ENCODE peak calls at places on chromosomes 5 and 9, in four cellular contexts. A is stimulated activated naive CD8-positive, alpha-beta T cell treated with anti-CD3 and anti-CD28 coated beads, Interleukin-15, Interleukin-2, amounts not matched to agents 100 U/mL and 50 U/mL, for 24 hours; K is M059J; G is Caki2. R is an unnamed sample.

GRCh38 chr9:88028338-88028737 is 54.0 kb upstream of the CDK20 start:
- DNase-seq in A (no peak), G (no peak), K (no peak), R (no peak)

GRCh38 chr5:56306433-56307150 is 73.5 kb upstream of the ANKRD55 start:
- DNase-seq in G (no peak), K (no peak), A (no peak), R (no peak)

GRCh38 chr9:127707766-127708165 is 978 bp downstream of the CFAP157 start:
- DNase-seq in G (no peak), K (no peak), A (peak; percentile 44), R (peak; percentile 47)

GRCh38 chr9:117696141-117696540 is 8.1 kb upstream of the TLR4 start:
- DNase-seq in G (no peak), K (no peak), A (no peak), R (no peak)

GRCh38 chr9:121440265-121440664 is 59.4 kb downstream of the GGTA1 start:
- DNase-seq in K (peak; percentile 50), G (no peak), A (no peak), R (no peak)

GRCh38 chr9:71446499-71447411 is 321.6 kb downstream of the CEMIP2 start:
- DNase-seq in K (peak; percentile 68), A (peak; percentile 41), G (peak; percentile 70), R (peak; percentile 63)

GRCh38 chr9:17752021-17752420 is 173.2 kb downstream of the SH3GL2 start:
- DNase-seq in K (no peak), A (no peak), G (no peak), R (no peak)

GRCh38 chr5:87845734-87846133 is 422.9 kb downstream of the TMEM161B start:
- DNase-seq in G (no peak), A (no peak), K (peak; percentile 40), R (no peak)

GRCh38 chr5:81400375-81400774 is 6.4 kb upstream of the ACOT12 start:
- DNase-seq in G (no peak), K (no peak), A (no peak), R (no peak)

GRCh38 chr9:96245399-96245798 is 56.6 kb downstream of the HSD17B3 start:
- DNase-seq in K (no peak), G (no peak), A (peak; percentile 36), R (peak; percentile 40)

GRCh38 chr9:125744616-125745387 is 2.4 kb upstream of the PBX3 start:
- DNase-seq in K (peak; percentile 94), A (no peak), G (no peak), R (no peak)

GRCh38 chr9:133990366-133991210 is 1.5 kb downstream of the VAV2 start:
- DNase-seq in G (peak; percentile 90), K (peak; percentile 90), A (no peak), R (no peak)

GRCh38 chr9:126564128-126564527 is 49.6 kb upstream of the LMX1B start:
- DNase-seq in G (no peak), A (no peak), K (no peak), R (no peak)

GRCh38 chr5:34556514-34556782 is 99.7 kb upstream of the RAI14 start:
- DNase-seq in A (no peak), G (no peak), K (no peak), R (no peak)

GRCh38 chr5:151150484-151151262 is 6.9 kb downstream of the ANXA6 start:
- DNase-seq in G (no peak), A (peak; percentile 79), K (no peak), R (peak; percentile 74)

GRCh38 chr9:113645972-113646241 is 182.4 kb downstream of the RGS3 start:
- DNase-seq in G (no peak), A (no peak), K (no peak), R (no peak)

GRCh38 chr5:91137647-91138046 is 245.5 kb downstream of the ARRDC3 start:
- DNase-seq in G (no peak), K (no peak), A (no peak), R (no peak)

GRCh38 chr5:149439899-149440655 is 61.0 kb upstream of the IL17B start:
- DNase-seq in A (peak; percentile 17), K (peak; percentile 94), G (peak; percentile 96), R (peak; percentile 31)